ENCODE peak calls at places on chromosomes 3 and 15, in seven cellular contexts. F is left lung; Z is ovary; J is occipital lobe; S is activated naive CD4-positive, alpha-beta T cell; N is uterus; B is fibroblast of pulmonary artery. A is an unnamed sample.

GRCh38 chr15:55683366-55683765 is 59.6 kb downstream of the PRTG start:
- DNase-seq in J (no peak), Z (no peak), N (no peak), F (no peak), B (peak), S (no peak), A (no peak)

GRCh38 chr3:122890077-122890484 is 95.2 kb downstream of the SLC49A4 start:
- DNase-seq in F (peak), J (peak), Z (peak), S (no peak), N (peak), B (peak), A (peak)

GRCh38 chr3:64167346-64167745 is 57.9 kb downstream of the PRICKLE2 start:
- DNase-seq in B (no peak), J (no peak), Z (no peak), N (no peak), F (no peak), S (no peak), A (no peak)

GRCh38 chr3:28077566-28077965 is 163.9 kb upstream of the CMC1 start:
- DNase-seq in N (peak), J (peak), F (no peak), S (no peak), B (peak), Z (no peak), A (no peak)

GRCh38 chr15:88641959-88642452 is 3.2 kb downstream of the ISG20 start:
- DNase-seq in S (no peak), B (no peak), N (no peak), J (no peak), F (no peak), Z (no peak), A (no peak)

GRCh38 chr15:28243901-28244300 is 78.1 kb downstream of the HERC2 start:
- DNase-seq in N (no peak), Z (no peak), S (no peak), J (no peak), B (no peak), F (no peak), A (no peak)

GRCh38 chr3:127654374-127654773 is 18.4 kb upstream of the ABTB1 start:
- DNase-seq in B (no peak), J (no peak), F (no peak), Z (no peak), S (no peak), N (no peak), A (no peak)

GRCh38 chr15:65916664-65917406 is 47.5 kb downstream of the RAB11A start:
- DNase-seq in B (peak), N (peak), F (peak), J (peak), S (no peak), Z (peak), A (peak)

GRCh38 chr3:115518100-115518852 is 105.0 kb upstream of the GAP43 start:
- DNase-seq in B (peak), S (no peak), Z (no peak), F (peak), N (peak), J (peak), A (no peak)

GRCh38 chr15:60035344-60035743 is 31.2 kb downstream of the FOXB1 start:
- DNase-seq in S (no peak), J (no peak), N (no peak), Z (no peak), F (no peak), B (no peak), A (no peak)

GRCh38 chr15:61511089-61511488 is 282.0 kb upstream of the RORA start:
- DNase-seq in S (no peak), J (no peak), Z (no peak), B (no peak), F (no peak), N (no peak), A (no peak)

GRCh38 chr15:27238209-27238608 is 267.2 kb downstream of the GABRG3 start:
- DNase-seq in J (no peak), S (no peak), Z (no peak), F (no peak), B (no peak), N (no peak), A (no peak)

GRCh38 chr15:101020945-101021344 is 101.8 kb downstream of the LRRK1 start:
- DNase-seq in N (no peak), S (no peak), B (no peak), Z (no peak), F (no peak), J (no peak), A (no peak)

GRCh38 chr15:69538381-69538780 is 85.8 kb downstream of the RPLP1 start:
- DNase-seq in S (no peak), J (no peak), B (no peak), Z (no peak), F (no peak), N (no peak), A (no peak)

GRCh38 chr3:168531116-168531515 is 435.4 kb upstream of the GOLIM4 start:
- DNase-seq in N (no peak), B (no peak), S (no peak), Z (no peak), J (no peak), F (no peak), A (no peak)

GRCh38 chr15:27532358-27532757 is 561.4 kb downstream of the GABRG3 start:
- DNase-seq in N (no peak), J (no peak), B (no peak), S (no peak), Z (no peak), F (no peak), A (no peak)

A was measured in ureter.